ENCODE peak calls at places on chromosomes 4 and X, in seven cellular contexts. One of them, this sample, is unnamed. For H3K36me3, the result is how much of the 10 kb centered on the place peaks cover.

GRCh38 chr4:22987861-22988260 is 295.1 kb downstream of the GBA3 start:
- DNase-seq in ascending aorta: no peak
- DNase-seq in tibial nerve: no peak
- DNase-seq in BE2C: no peak
- DNase-seq in breast epithelium: no peak
- DNase-seq in esophagus squamous epithelium: no peak
- DNase-seq in effector memory CD4-positive, alpha-beta T cell: no peak
- DNase-seq in this sample: no peak

GRCh38 chrX:39152106-39152649 is 350.9 kb downstream of the MID1IP1 start:
- DNase-seq in esophagus squamous epithelium: no peak
- DNase-seq in effector memory CD4-positive, alpha-beta T cell: no peak
- DNase-seq in ascending aorta: no peak
- DNase-seq in breast epithelium: no peak
- DNase-seq in BE2C: peak
- DNase-seq in tibial nerve: no peak
- DNase-seq in this sample: no peak

GRCh38 chr4:151227731-151228130 is 49.2 kb upstream of the PRSS48 start:
- DNase-seq in tibial nerve: peak
- DNase-seq in esophagus squamous epithelium: no peak
- DNase-seq in effector memory CD4-positive, alpha-beta T cell: no peak
- DNase-seq in BE2C: no peak
- DNase-seq in ascending aorta: peak
- DNase-seq in breast epithelium: no peak
- DNase-seq in this sample: peak

GRCh38 chr4:25454491-25454890 is 77.4 kb downstream of the ANAPC4 start:
- DNase-seq in effector memory CD4-positive, alpha-beta T cell: no peak
- DNase-seq in breast epithelium: no peak
- DNase-seq in tibial nerve: no peak
- DNase-seq in esophagus squamous epithelium: no peak
- DNase-seq in ascending aorta: no peak
- DNase-seq in BE2C: no peak
- DNase-seq in this sample: no peak

GRCh38 chrX:17441965-17442364 is 67.0 kb downstream of the NHS start:
- DNase-seq in BE2C: no peak
- DNase-seq in ascending aorta: no peak
- DNase-seq in tibial nerve: no peak
- DNase-seq in effector memory CD4-positive, alpha-beta T cell: no peak
- DNase-seq in esophagus squamous epithelium: no peak
- DNase-seq in breast epithelium: no peak
- DNase-seq in this sample: no peak

GRCh38 chrX:331145-331771 is 12.7 kb upstream of the GTPBP6 start:
- DNase-seq in effector memory CD4-positive, alpha-beta T cell: no peak
- DNase-seq in BE2C: peak
- DNase-seq in esophagus squamous epithelium: no peak
- DNase-seq in tibial nerve: no peak
- DNase-seq in breast epithelium: no peak
- DNase-seq in ascending aorta: no peak
- DNase-seq in this sample: no peak

GRCh38 chr4:24664956-24665355 is 80.6 kb upstream of the DHX15 start:
- DNase-seq in breast epithelium: no peak
- DNase-seq in esophagus squamous epithelium: no peak
- DNase-seq in BE2C: no peak
- DNase-seq in tibial nerve: peak
- DNase-seq in ascending aorta: no peak
- DNase-seq in effector memory CD4-positive, alpha-beta T cell: no peak
- DNase-seq in this sample: no peak

GRCh38 chrX:110188701-110189558 is 129.0 kb downstream of the AMMECR1 start:
- DNase-seq in tibial nerve: no peak
- DNase-seq in breast epithelium: no peak
- DNase-seq in esophagus squamous epithelium: no peak
- DNase-seq in ascending aorta: no peak
- DNase-seq in BE2C: no peak
- DNase-seq in effector memory CD4-positive, alpha-beta T cell: no peak
- DNase-seq in this sample: no peak

GRCh38 chrX:3520987-3521875 is 174.8 kb upstream of the MXRA5 start:
- DNase-seq in esophagus squamous epithelium: no peak
- DNase-seq in tibial nerve: no peak
- DNase-seq in breast epithelium: no peak
- DNase-seq in ascending aorta: no peak
- DNase-seq in BE2C: no peak
- DNase-seq in effector memory CD4-positive, alpha-beta T cell: no peak
- DNase-seq in this sample: no peak

GRCh38 chr4:38069271-38069760 is 109.1 kb downstream of the PTTG2 start:
- DNase-seq in tibial nerve: no peak
- DNase-seq in ascending aorta: no peak
- DNase-seq in BE2C: no peak
- DNase-seq in effector memory CD4-positive, alpha-beta T cell: no peak
- DNase-seq in breast epithelium: no peak
- DNase-seq in esophagus squamous epithelium: no peak
- DNase-seq in this sample: no peak

GRCh38 chr4:79042079-79042674 is 102.9 kb upstream of the PAQR3 start:
- DNase-seq in esophagus squamous epithelium: no peak
- DNase-seq in effector memory CD4-positive, alpha-beta T cell: no peak
- DNase-seq in BE2C: peak
- DNase-seq in breast epithelium: no peak
- DNase-seq in ascending aorta: no peak
- DNase-seq in tibial nerve: peak
- DNase-seq in this sample: no peak

GRCh38 chrX:18424482-18425198 is 768 bp upstream of the CDKL5 start:
- DNase-seq in effector memory CD4-positive, alpha-beta T cell: peak
- DNase-seq in breast epithelium: no peak
- DNase-seq in ascending aorta: no peak
- DNase-seq in tibial nerve: no peak
- DNase-seq in esophagus squamous epithelium: no peak
- DNase-seq in BE2C: peak
- DNase-seq in this sample: no peak

GRCh38 chr4:5707366-5708133 is 809 bp downstream of the EVC2 start:
- DNase-seq in breast epithelium: no peak
- DNase-seq in BE2C: no peak
- DNase-seq in effector memory CD4-positive, alpha-beta T cell: no peak
- DNase-seq in tibial nerve: no peak
- DNase-seq in esophagus squamous epithelium: no peak
- DNase-seq in ascending aorta: no peak
- DNase-seq in this sample: no peak

GRCh38 chr4:135120190-135120589 is 918.6 kb upstream of the PABPC4L start:
- DNase-seq in breast epithelium: no peak
- DNase-seq in ascending aorta: no peak
- DNase-seq in tibial nerve: no peak
- DNase-seq in esophagus squamous epithelium: no peak
- DNase-seq in BE2C: no peak
- DNase-seq in effector memory CD4-positive, alpha-beta T cell: no peak
- DNase-seq in this sample: no peak

GRCh38 chr4:165449333-165449732 is 70.5 kb downstream of the CPE start:
- DNase-seq in ascending aorta: no peak
- DNase-seq in breast epithelium: no peak
- DNase-seq in effector memory CD4-positive, alpha-beta T cell: no peak
- DNase-seq in BE2C: no peak
- DNase-seq in esophagus squamous epithelium: no peak
- DNase-seq in tibial nerve: no peak
- DNase-seq in this sample: no peak

GRCh38 chrX:115345654-115346014 is 56.1 kb downstream of the LUZP4 start:
- DNase-seq in tibial nerve: no peak
- DNase-seq in breast epithelium: no peak
- DNase-seq in esophagus squamous epithelium: no peak
- DNase-seq in BE2C: no peak
- DNase-seq in ascending aorta: no peak
- DNase-seq in effector memory CD4-positive, alpha-beta T cell: no peak
- DNase-seq in this sample: no peak

GRCh38 chrX:147550217-147550616 is 361.5 kb upstream of the FMR1 start:
- DNase-seq in ascending aorta: no peak
- DNase-seq in tibial nerve: no peak
- DNase-seq in esophagus squamous epithelium: no peak
- DNase-seq in BE2C: no peak
- DNase-seq in breast epithelium: no peak
- DNase-seq in effector memory CD4-positive, alpha-beta T cell: no peak
- DNase-seq in this sample: no peak

GRCh38 chr4:7777871-7778523 is 161.7 kb downstream of the AFAP1 start:
- DNase-seq in effector memory CD4-positive, alpha-beta T cell: no peak
- DNase-seq in tibial nerve: no peak
- DNase-seq in esophagus squamous epithelium: no peak
- DNase-seq in breast epithelium: peak
- DNase-seq in ascending aorta: no peak
- DNase-seq in BE2C: no peak
- DNase-seq in this sample: no peak

GRCh38 chrX:4268676-4269075 is 555.2 kb upstream of the PRKX start:
- DNase-seq in ascending aorta: no peak
- DNase-seq in effector memory CD4-positive, alpha-beta T cell: no peak
- DNase-seq in esophagus squamous epithelium: no peak
- DNase-seq in tibial nerve: no peak
- DNase-seq in BE2C: no peak
- DNase-seq in breast epithelium: no peak
- DNase-seq in this sample: no peak

GRCh38 chr4:26183017-26183416 is 137.8 kb upstream of the RBPJ start:
- DNase-seq in breast epithelium: no peak
- DNase-seq in ascending aorta: no peak
- DNase-seq in tibial nerve: no peak
- DNase-seq in BE2C: no peak
- DNase-seq in esophagus squamous epithelium: no peak
- DNase-seq in effector memory CD4-positive, alpha-beta T cell: no peak
- DNase-seq in this sample: no peak

GRCh38 chr4:181004056-181004455 is 1239.1 kb upstream of the TENM3 start:
- DNase-seq in tibial nerve: no peak
- DNase-seq in esophagus squamous epithelium: no peak
- DNase-seq in BE2C: no peak
- DNase-seq in breast epithelium: no peak
- DNase-seq in effector memory CD4-positive, alpha-beta T cell: no peak
- DNase-seq in ascending aorta: no peak
- DNase-seq in this sample: no peak

GRCh38 chrX:33725556-33726232 is 406.4 kb downstream of the FAM47A start:
- DNase-seq in esophagus squamous epithelium: no peak
- DNase-seq in tibial nerve: no peak
- DNase-seq in BE2C: no peak
- DNase-seq in ascending aorta: no peak
- DNase-seq in effector memory CD4-positive, alpha-beta T cell: no peak
- DNase-seq in breast epithelium: peak
- DNase-seq in this sample: no peak

GRCh38 chr4:26015133-26015651 is 101.2 kb downstream of the SMIM20 start:
- DNase-seq in tibial nerve: peak
- DNase-seq in esophagus squamous epithelium: peak
- DNase-seq in effector memory CD4-positive, alpha-beta T cell: no peak
- DNase-seq in ascending aorta: peak
- DNase-seq in BE2C: no peak
- DNase-seq in breast epithelium: no peak
- DNase-seq in this sample: peak

GRCh38 chrX:53262189-53262917 is 19.0 kb downstream of the IQSEC2 start:
- DNase-seq in effector memory CD4-positive, alpha-beta T cell: no peak
- DNase-seq in breast epithelium: no peak
- DNase-seq in tibial nerve: no peak
- DNase-seq in BE2C: no peak
- DNase-seq in ascending aorta: no peak
- DNase-seq in esophagus squamous epithelium: no peak
- DNase-seq in this sample: no peak

GRCh38 chr4:77022581-77023133 is 53.1 kb downstream of the CCNI start:
- DNase-seq in BE2C: no peak
- DNase-seq in effector memory CD4-positive, alpha-beta T cell: no peak
- DNase-seq in ascending aorta: no peak
- DNase-seq in esophagus squamous epithelium: no peak
- DNase-seq in breast epithelium: no peak
- DNase-seq in tibial nerve: no peak
- DNase-seq in this sample: no peak
- H3K36me3 ChIP-seq in BE2C: half or more
- H3K36me3 ChIP-seq in effector memory CD4-positive, alpha-beta T cell: under half
- H3K36me3 ChIP-seq in ascending aorta: half or more
- H3K36me3 ChIP-seq in esophagus squamous epithelium: under half
- H3K36me3 ChIP-seq in breast epithelium: under half
- H3K36me3 ChIP-seq in tibial nerve: under half
- H3K36me3 ChIP-seq in this sample: under half

GRCh38 chr4:71392109-71392508 is 53.3 kb downstream of the SLC4A4 start:
- DNase-seq in esophagus squamous epithelium: no peak
- DNase-seq in breast epithelium: no peak
- DNase-seq in effector memory CD4-positive, alpha-beta T cell: no peak
- DNase-seq in BE2C: no peak
- DNase-seq in tibial nerve: no peak
- DNase-seq in ascending aorta: no peak
- DNase-seq in this sample: no peak

GRCh38 chr4:71383984-71384383 is 45.2 kb downstream of the SLC4A4 start:
- DNase-seq in esophagus squamous epithelium: no peak
- DNase-seq in tibial nerve: no peak
- DNase-seq in effector memory CD4-positive, alpha-beta T cell: no peak
- DNase-seq in BE2C: no peak
- DNase-seq in ascending aorta: no peak
- DNase-seq in breast epithelium: no peak
- DNase-seq in this sample: no peak

GRCh38 chr4:71389149-71389840 is 50.5 kb downstream of the SLC4A4 start:
- DNase-seq in BE2C: no peak
- DNase-seq in breast epithelium: no peak
- DNase-seq in ascending aorta: no peak
- DNase-seq in tibial nerve: peak
- DNase-seq in esophagus squamous epithelium: no peak
- DNase-seq in effector memory CD4-positive, alpha-beta T cell: no peak
- DNase-seq in this sample: no peak
- H3K36me3 ChIP-seq in BE2C: under half
- H3K36me3 ChIP-seq in breast epithelium: under half
- H3K36me3 ChIP-seq in ascending aorta: under half
- H3K36me3 ChIP-seq in tibial nerve: under half
- H3K36me3 ChIP-seq in esophagus squamous epithelium: under half
- H3K36me3 ChIP-seq in effector memory CD4-positive, alpha-beta T cell: under half
- H3K36me3 ChIP-seq in this sample: under half

DNA sequence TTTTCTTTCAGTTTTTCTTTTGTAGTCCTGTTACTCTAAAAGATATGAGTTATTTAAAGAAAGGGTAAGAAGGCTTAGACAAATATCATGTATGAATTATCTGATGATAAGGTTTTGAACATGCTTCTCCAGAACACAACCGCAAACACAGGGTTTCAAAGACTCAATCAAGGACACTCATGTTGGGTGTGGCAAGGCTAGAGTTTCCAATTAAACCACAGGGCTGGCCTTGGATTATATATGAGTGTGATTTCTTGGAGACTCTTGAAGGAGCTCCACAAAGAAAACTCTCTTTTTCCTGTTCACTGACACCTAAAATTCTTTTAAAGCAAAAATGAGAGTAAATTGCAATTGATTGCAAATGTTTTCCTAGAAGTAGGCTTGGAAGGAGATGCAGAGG is 110.1 kb upstream of the PDLIM3 start:
- DNase-seq in tibial nerve: no peak
- DNase-seq in esophagus squamous epithelium: no peak
- DNase-seq in BE2C: no peak
- DNase-seq in effector memory CD4-positive, alpha-beta T cell: no peak
- DNase-seq in breast epithelium: no peak
- DNase-seq in ascending aorta: no peak
- DNase-seq in this sample: no peak
- H3K36me3 ChIP-seq in tibial nerve: under half
- H3K36me3 ChIP-seq in esophagus squamous epithelium: under half
- H3K36me3 ChIP-seq in BE2C: under half
- H3K36me3 ChIP-seq in effector memory CD4-positive, alpha-beta T cell: under half
- H3K36me3 ChIP-seq in breast epithelium: under half
- H3K36me3 ChIP-seq in ascending aorta: half or more
- H3K36me3 ChIP-seq in this sample: under half

GRCh38 chrX:71911731-71912050 is 1.0 kb downstream of the NHSL2 start:
- DNase-seq in BE2C: peak
- DNase-seq in effector memory CD4-positive, alpha-beta T cell: no peak
- DNase-seq in tibial nerve: no peak
- DNase-seq in breast epithelium: no peak
- DNase-seq in esophagus squamous epithelium: no peak
- DNase-seq in ascending aorta: no peak
- DNase-seq in this sample: no peak
- H3K36me3 ChIP-seq in BE2C: under half
- H3K36me3 ChIP-seq in effector memory CD4-positive, alpha-beta T cell: under half
- H3K36me3 ChIP-seq in tibial nerve: under half
- H3K36me3 ChIP-seq in breast epithelium: under half
- H3K36me3 ChIP-seq in esophagus squamous epithelium: under half
- H3K36me3 ChIP-seq in ascending aorta: under half
- H3K36me3 ChIP-seq in this sample: under half